ENCODE peak calls at places on chromosomes 13 and 19, in four cellular contexts. L is sigmoid colon, N is SK-N-SH, E is transverse colon. V is an unnamed sample.

GRCh38 chr13:62626771-62627170 is 1211.1 kb upstream of the PCDH20 start:
- DNase-seq in N (no peak), L (no peak), E (no peak), V (no peak)

GRCh38 chr13:76696370-76696769 is 189.8 kb downstream of the KCTD12 start:
- DNase-seq in E (no peak), N (peak; percentile 4), L (no peak), V (no peak)

GRCh38 chr19:13794388-13794751 is 873 bp upstream of the ZSWIM4 start:
- DNase-seq in E (peak; percentile 78), N (no peak), L (peak; percentile 94), V (peak; percentile 91)

GRCh38 chr13:98999635-98999952 is 21.7 kb upstream of the DOCK9 start:
- DNase-seq in L (no peak), E (no peak), N (no peak), V (no peak)

GRCh38 chr19:35209646-35210045 is 18.9 kb downstream of the FAM187B start:
- DNase-seq in L (no peak), E (no peak), N (no peak), V (no peak)

GRCh38 chr13:41962994-41963393 is 2.1 kb upstream of the VWA8 start:
- DNase-seq in L (no peak), N (no peak), E (no peak), V (no peak)

GRCh38 chr19:10701955-10702307 is 692 bp downstream of the QTRT1 start:
- DNase-seq in E (peak; percentile 27), N (peak; percentile 82), L (no peak), V (no peak)

GRCh38 chr19:45798995-45799517 is 6.4 kb upstream of the DMWD start:
- DNase-seq in E (peak; percentile 62), N (peak; percentile 91), L (no peak), V (peak; percentile 65)

GRCh38 chr13:100176781-100177389 is 88.0 kb downstream of the PCCA start:
- DNase-seq in E (no peak), L (no peak), N (peak; percentile 22), V (no peak)

GRCh38 chr19:45591638-45592005 is 7.0 kb upstream of the OPA3 start:
- DNase-seq in E (no peak), N (no peak), L (no peak), V (no peak)

GRCh38 chr13:20565120-20565736 is 1.7 kb upstream of the IFT88 start:
- DNase-seq in N (no peak), E (no peak), L (no peak), V (no peak)

GRCh38 chr13:97474581-97474980 is 40.6 kb downstream of the RAP2A start:
- DNase-seq in N (no peak), L (no peak), E (no peak), V (no peak)

GRCh38 chr13:97003071-97003470 is 8.8 kb upstream of the OXGR1 start:
- DNase-seq in L (no peak), E (no peak), N (no peak), V (no peak)

GRCh38 chr13:48928781-48929430 is 46.8 kb upstream of the FNDC3A start:
- DNase-seq in E (no peak), L (no peak), N (no peak), V (no peak)

GRCh38 chr13:60572003-60572792 is 175.2 kb downstream of the TDRD3 start:
- DNase-seq in E (no peak), N (no peak), L (no peak), V (no peak)

GRCh38 chr19:48501961-48502719 is 9.5 kb downstream of the LMTK3 start:
- DNase-seq in E (peak; percentile 92), L (no peak), N (peak; percentile 85), V (no peak)

GRCh38 chr13:100089633-100090032 is 740 bp downstream of the PCCA start:
- DNase-seq in E (no peak), N (no peak), L (no peak), V (no peak)

GRCh38 chr19:41542622-41543021 is 33.3 kb upstream of the CEACAM21 start:
- DNase-seq in L (no peak), E (no peak), N (no peak), V (no peak)

GRCh38 chr19:30604657-30605056 is 232.5 kb downstream of the ZNF536 start:
- DNase-seq in E (no peak), N (no peak), L (no peak), V (no peak)

GRCh38 chr19:46818812-46819211 is 30.4 kb upstream of the SLC1A5 start:
- DNase-seq in E (no peak), N (no peak), L (no peak), V (no peak)

GRCh38 chr13:79516590-79516989 is 35.6 kb downstream of the NDFIP2 start:
- DNase-seq in L (no peak), N (no peak), E (no peak), V (no peak)

GRCh38 chr13:51148223-51148951 is 37.3 kb upstream of the C13orf42 start:
- DNase-seq in E (no peak), L (no peak), N (peak; percentile 27), V (no peak)

GRCh38 chr13:35496011-35496410 is 19.5 kb upstream of the MAB21L1 start:
- DNase-seq in E (no peak), L (no peak), N (no peak), V (no peak)

GRCh38 chr13:93559718-93560117 is 333.1 kb downstream of the GPC6 start:
- DNase-seq in L (no peak), N (no peak), E (no peak), V (no peak)

GRCh38 chr19:46393456-46394397 is 19.6 kb downstream of the CCDC8 start:
- DNase-seq in N (no peak), L (peak; percentile 58), E (no peak), V (no peak)

GRCh38 chr19:38831142-38831605 is 420 bp downstream of the ECH1 start:
- DNase-seq in E (peak; percentile 84), L (peak; percentile 87), N (peak; percentile 72), V (peak; percentile 61)

GRCh38 chr19:55487884-55488687 is at the start of gene SSC5D:
- DNase-seq in E (no peak), N (peak; percentile 78), L (peak; percentile 90), V (peak; percentile 76)

GRCh38 chr19:3669616-3670257 is 30.5 kb downstream of the PIP5K1C start:
- DNase-seq in L (no peak), N (no peak), E (no peak), V (no peak)

GRCh38 chr19:3672575-3672948 is 27.7 kb downstream of the PIP5K1C start:
- DNase-seq in L (no peak), N (no peak), E (no peak), V (no peak)

GRCh38 chr19:3671680-3672574 is 28.3 kb downstream of the PIP5K1C start:
- DNase-seq in L (no peak), E (no peak), N (no peak), V (peak; percentile 60)

GRCh38 chr19:3670258-3670795 is 29.9 kb downstream of the PIP5K1C start:
- DNase-seq in N (no peak), L (peak; percentile 98), E (peak; percentile 68), V (peak; percentile 87)

GRCh38 chr19:3670796-3671679 is 29.2 kb downstream of the PIP5K1C start:
- DNase-seq in E (peak; percentile 68), N (no peak), L (peak; percentile 93), V (peak; percentile 88)
- TF ChIP-seq EP300 in E (no peak), N (no peak), L (peak; percentile 51), V (peak; percentile 39)

GRCh38 chr19:4707322-4707721 is 16.3 kb downstream of the DPP9 start:
- DNase-seq in E (no peak), N (no peak), L (no peak), V (no peak)

GRCh38 chr19:4710281-4710600 is 13.4 kb downstream of the DPP9 start:
- DNase-seq in L (no peak), E (no peak), N (no peak), V (no peak)

GRCh38 chr19:4707956-4708650 is 15.5 kb downstream of the DPP9 start:
- DNase-seq in N (no peak), E (peak; percentile 36), L (peak; percentile 81), V (no peak)

GRCh38 chr19:4711211-4711610 is 12.4 kb downstream of the DPP9 start:
- DNase-seq in L (no peak), N (no peak), E (no peak), V (no peak)

GRCh38 chr19:4709440-4710280 is 14.0 kb downstream of the DPP9 start:
- DNase-seq in N (no peak), E (no peak), L (no peak), V (no peak)
- H3K4me1 ChIP-seq in N (no peaks in the 10 kb centered on the region), E (peaks cover 29% of the 10 kb centered on the region), L (peaks cover 32% of the 10 kb centered on the region), V (peaks cover 11% of the 10 kb centered on the region)

DNA sequence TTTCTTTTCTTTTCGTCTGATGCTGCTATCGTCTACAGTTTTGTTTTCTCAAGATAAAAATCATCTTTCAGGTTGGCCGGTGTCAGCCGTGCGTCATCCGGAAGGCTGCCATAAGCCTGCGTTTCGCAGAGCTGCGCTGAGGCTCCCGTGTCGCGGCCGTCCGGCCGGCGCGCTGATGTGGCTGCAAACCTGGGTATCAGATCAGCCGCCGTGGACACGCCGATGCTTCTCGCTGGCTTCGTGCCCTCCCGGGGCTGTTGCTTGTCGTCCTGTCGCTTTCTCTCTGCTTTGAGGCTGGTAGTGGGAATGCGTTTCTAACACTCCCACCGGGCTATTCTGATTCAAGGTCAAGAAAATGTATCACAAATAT is 45.9 kb upstream of the TFDP1 start:
- DNase-seq in L (peak; percentile 42), N (peak; percentile 81), E (no peak), V (no peak)
- H3K4me3 ChIP-seq in L (no peak overlapping the region), N (no peak overlapping the region), E (no peak overlapping the region), V (no peak overlapping the region)

GRCh38 chr19:2089001-2089711 is 7.0 kb downstream of the MOB3A start:
- DNase-seq in N (peak; percentile 67), E (no peak), L (no peak), V (no peak)

GRCh38 chr19:2081873-2082810 is 14.0 kb downstream of the MOB3A start:
- DNase-seq in E (peak; percentile 64), N (peak; percentile 28), L (no peak), V (no peak)

GRCh38 chr19:2083174-2083854 is 12.8 kb downstream of the MOB3A start:
- DNase-seq in L (peak; percentile 80), N (peak; percentile 23), E (peak; percentile 64), V (no peak)

GRCh38 chr19:2087621-2088100 is 8.5 kb downstream of the MOB3A start:
- DNase-seq in E (peak; percentile 50), N (peak; percentile 12), L (no peak), V (peak; percentile 23)

DNA sequence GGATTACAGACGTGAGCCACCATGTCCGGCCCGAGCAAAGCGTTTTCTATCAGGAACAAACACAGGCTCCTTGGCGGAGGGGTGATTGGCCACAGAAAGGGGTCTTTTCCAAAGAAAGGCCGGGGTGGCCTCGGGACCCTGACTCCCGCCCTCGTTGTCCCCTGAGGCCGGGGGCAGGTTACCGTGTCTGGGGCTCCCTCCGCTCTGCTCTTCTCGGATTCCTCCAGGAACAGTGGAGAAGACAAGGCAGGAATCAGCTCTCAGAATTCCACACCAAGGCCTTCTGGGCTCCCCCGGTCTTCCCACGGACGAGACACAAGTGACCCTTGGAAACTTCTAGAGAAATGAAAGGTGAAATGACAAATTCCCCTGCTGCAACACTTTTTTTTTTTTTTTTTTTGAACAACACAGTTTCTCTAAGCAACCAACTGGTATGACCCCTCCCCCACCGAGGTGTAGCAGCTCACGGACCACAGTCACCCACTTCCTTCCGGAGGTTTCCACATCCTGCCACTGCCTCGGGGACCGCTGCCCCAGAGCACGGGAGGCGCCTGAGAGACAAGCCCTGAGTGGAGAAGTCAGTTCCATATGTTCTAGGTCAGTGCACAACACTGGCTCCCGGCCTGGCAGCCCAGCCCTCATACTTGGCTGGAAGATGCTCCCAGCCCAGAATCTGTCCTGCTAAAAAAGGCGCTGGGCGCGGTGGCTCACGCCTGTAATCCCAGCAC is 11.0 kb downstream of the MOB3A start:
- DNase-seq in N (peak; percentile 20), L (peak; percentile 81), E (peak; percentile 88), V (no peak)
- TF ChIP-seq EP300 in N (no peak), L (no peak), E (no peak), V (no peak)

GRCh38 chr19:576768-577438 is 4.5 kb downstream of the BSG start:
- DNase-seq in E (no peak), N (no peak), L (no peak), V (no peak)
- H3K4me1 ChIP-seq in E (peaks cover 40% of the 10 kb centered on the region), N (peaks cover 22% of the 10 kb centered on the region), L (peaks cover 48% of the 10 kb centered on the region), V (peaks cover 29% of the 10 kb centered on the region)

V was measured in ovary.